ENCODE peak calls at places on chromosomes 4 and X, in ten cellular contexts. One of them, this sample, is unnamed.

GRCh38 chrX:120560405-120560841 is 339 bp downstream of the CUL4B start:
- DNase-seq in ovary: no peak
- DNase-seq in WTC11: peak; percentile 11
- DNase-seq in Peyer's patch: no peak
- DNase-seq in Kasumi-1: peak; percentile 34
- DNase-seq in Caco-2: peak; percentile 36
- DNase-seq in kidney tubule cell: peak; percentile 34
- DNase-seq in T-cell: peak; percentile 23
- DNase-seq in foreskin fibroblast: peak; percentile 57
- DNase-seq in activated naive CD8-positive, alpha-beta T cell treated with anti-CD3 and anti-CD28 coated beads, Interleukin-2, amount 50 U/mL, for 24 hours: peak; percentile 25
- DNase-seq in this sample: no peak

GRCh38 chr4:147479817-147480216 is 1.1 kb upstream of the EDNRA start:
- DNase-seq in ovary: peak; percentile 40
- DNase-seq in WTC11: no peak
- DNase-seq in Peyer's patch: no peak
- DNase-seq in Kasumi-1: peak; percentile 37
- DNase-seq in Caco-2: no peak
- DNase-seq in kidney tubule cell: no peak
- DNase-seq in T-cell: no peak
- DNase-seq in foreskin fibroblast: peak; percentile 65
- DNase-seq in activated naive CD8-positive, alpha-beta T cell treated with anti-CD3 and anti-CD28 coated beads, Interleukin-2, amount 50 U/mL, for 24 hours: no peak
- DNase-seq in this sample: peak; percentile 57

GRCh38 chrX:65093658-65094057 is 117.4 kb upstream of the ZC4H2 start:
- DNase-seq in ovary: no peak
- DNase-seq in WTC11: no peak
- DNase-seq in Peyer's patch: no peak
- DNase-seq in Kasumi-1: no peak
- DNase-seq in Caco-2: peak; percentile 53
- DNase-seq in kidney tubule cell: no peak
- DNase-seq in T-cell: no peak
- DNase-seq in foreskin fibroblast: no peak
- DNase-seq in activated naive CD8-positive, alpha-beta T cell treated with anti-CD3 and anti-CD28 coated beads, Interleukin-2, amount 50 U/mL, for 24 hours: no peak
- DNase-seq in this sample: no peak

GRCh38 chrX:70479197-70479969 is 34.7 kb downstream of the DLG3 start:
- DNase-seq in ovary: no peak
- DNase-seq in WTC11: no peak
- DNase-seq in Peyer's patch: no peak
- DNase-seq in Kasumi-1: no peak
- DNase-seq in Caco-2: no peak
- DNase-seq in kidney tubule cell: peak; percentile 77
- DNase-seq in T-cell: no peak
- DNase-seq in foreskin fibroblast: peak; percentile 72
- DNase-seq in activated naive CD8-positive, alpha-beta T cell treated with anti-CD3 and anti-CD28 coated beads, Interleukin-2, amount 50 U/mL, for 24 hours: no peak
- DNase-seq in this sample: no peak

GRCh38 chr4:19850909-19851308 is 400.8 kb upstream of the SLIT2 start:
- DNase-seq in ovary: no peak
- DNase-seq in WTC11: no peak
- DNase-seq in Peyer's patch: no peak
- DNase-seq in Kasumi-1: no peak
- DNase-seq in Caco-2: no peak
- DNase-seq in kidney tubule cell: peak; percentile 95
- DNase-seq in T-cell: no peak
- DNase-seq in foreskin fibroblast: peak; percentile 85
- DNase-seq in activated naive CD8-positive, alpha-beta T cell treated with anti-CD3 and anti-CD28 coated beads, Interleukin-2, amount 50 U/mL, for 24 hours: no peak
- DNase-seq in this sample: no peak

GRCh38 chrX:133419911-133420310 is 4.6 kb upstream of the GPC4 start:
- DNase-seq in ovary: no peak
- DNase-seq in WTC11: no peak
- DNase-seq in Peyer's patch: no peak
- DNase-seq in Kasumi-1: no peak
- DNase-seq in Caco-2: no peak
- DNase-seq in kidney tubule cell: no peak
- DNase-seq in T-cell: no peak
- DNase-seq in foreskin fibroblast: no peak
- DNase-seq in activated naive CD8-positive, alpha-beta T cell treated with anti-CD3 and anti-CD28 coated beads, Interleukin-2, amount 50 U/mL, for 24 hours: no peak
- DNase-seq in this sample: no peak

GRCh38 chr4:90582087-90582486 is 454.9 kb downstream of the CCSER1 start:
- DNase-seq in ovary: no peak
- DNase-seq in WTC11: no peak
- DNase-seq in Peyer's patch: no peak
- DNase-seq in Kasumi-1: no peak
- DNase-seq in Caco-2: no peak
- DNase-seq in kidney tubule cell: no peak
- DNase-seq in T-cell: no peak
- DNase-seq in foreskin fibroblast: no peak
- DNase-seq in activated naive CD8-positive, alpha-beta T cell treated with anti-CD3 and anti-CD28 coated beads, Interleukin-2, amount 50 U/mL, for 24 hours: no peak
- DNase-seq in this sample: no peak

GRCh38 chrX:37378399-37378798 is 29.2 kb downstream of the PRRG1 start:
- DNase-seq in ovary: no peak
- DNase-seq in WTC11: no peak
- DNase-seq in Peyer's patch: no peak
- DNase-seq in Kasumi-1: no peak
- DNase-seq in Caco-2: no peak
- DNase-seq in kidney tubule cell: peak; percentile 13
- DNase-seq in T-cell: no peak
- DNase-seq in foreskin fibroblast: peak; percentile 45
- DNase-seq in activated naive CD8-positive, alpha-beta T cell treated with anti-CD3 and anti-CD28 coated beads, Interleukin-2, amount 50 U/mL, for 24 hours: no peak
- DNase-seq in this sample: no peak

GRCh38 chrX:27966955-27967354 is 14.3 kb downstream of the DCAF8L1 start:
- DNase-seq in ovary: no peak
- DNase-seq in WTC11: no peak
- DNase-seq in Peyer's patch: no peak
- DNase-seq in Kasumi-1: no peak
- DNase-seq in Caco-2: no peak
- DNase-seq in kidney tubule cell: peak; percentile 26
- DNase-seq in T-cell: no peak
- DNase-seq in foreskin fibroblast: peak; percentile 11
- DNase-seq in activated naive CD8-positive, alpha-beta T cell treated with anti-CD3 and anti-CD28 coated beads, Interleukin-2, amount 50 U/mL, for 24 hours: no peak
- DNase-seq in this sample: no peak

GRCh38 chr4:114200026-114200425 is 220.6 kb upstream of the ARSJ start:
- DNase-seq in ovary: no peak
- DNase-seq in WTC11: no peak
- DNase-seq in Peyer's patch: no peak
- DNase-seq in Kasumi-1: no peak
- DNase-seq in Caco-2: no peak
- DNase-seq in kidney tubule cell: no peak
- DNase-seq in T-cell: no peak
- DNase-seq in foreskin fibroblast: no peak
- DNase-seq in activated naive CD8-positive, alpha-beta T cell treated with anti-CD3 and anti-CD28 coated beads, Interleukin-2, amount 50 U/mL, for 24 hours: no peak
- DNase-seq in this sample: no peak

GRCh38 chr4:6042293-6043063 is 24.2 kb upstream of the C4orf50 start:
- DNase-seq in ovary: no peak
- DNase-seq in WTC11: no peak
- DNase-seq in Peyer's patch: no peak
- DNase-seq in Kasumi-1: no peak
- DNase-seq in Caco-2: no peak
- DNase-seq in kidney tubule cell: no peak
- DNase-seq in T-cell: no peak
- DNase-seq in foreskin fibroblast: no peak
- DNase-seq in activated naive CD8-positive, alpha-beta T cell treated with anti-CD3 and anti-CD28 coated beads, Interleukin-2, amount 50 U/mL, for 24 hours: no peak
- DNase-seq in this sample: no peak

GRCh38 chr4:185283723-185284122 is 74.3 kb downstream of the SNX25 start:
- DNase-seq in ovary: no peak
- DNase-seq in WTC11: no peak
- DNase-seq in Peyer's patch: no peak
- DNase-seq in Kasumi-1: no peak
- DNase-seq in Caco-2: no peak
- DNase-seq in kidney tubule cell: no peak
- DNase-seq in T-cell: no peak
- DNase-seq in foreskin fibroblast: peak; percentile 64
- DNase-seq in activated naive CD8-positive, alpha-beta T cell treated with anti-CD3 and anti-CD28 coated beads, Interleukin-2, amount 50 U/mL, for 24 hours: no peak
- DNase-seq in this sample: no peak

GRCh38 chrX:6053126-6053625 is 175.5 kb downstream of the NLGN4X start:
- DNase-seq in ovary: no peak
- DNase-seq in WTC11: no peak
- DNase-seq in Peyer's patch: no peak
- DNase-seq in Kasumi-1: no peak
- DNase-seq in Caco-2: no peak
- DNase-seq in kidney tubule cell: no peak
- DNase-seq in T-cell: no peak
- DNase-seq in foreskin fibroblast: no peak
- DNase-seq in activated naive CD8-positive, alpha-beta T cell treated with anti-CD3 and anti-CD28 coated beads, Interleukin-2, amount 50 U/mL, for 24 hours: no peak
- DNase-seq in this sample: no peak

GRCh38 chr4:154329939-154330338 is 161.7 kb downstream of the DCHS2 start:
- DNase-seq in ovary: no peak
- DNase-seq in WTC11: no peak
- DNase-seq in Peyer's patch: no peak
- DNase-seq in Kasumi-1: no peak
- DNase-seq in Caco-2: no peak
- DNase-seq in kidney tubule cell: no peak
- DNase-seq in T-cell: no peak
- DNase-seq in foreskin fibroblast: peak; percentile 94
- DNase-seq in activated naive CD8-positive, alpha-beta T cell treated with anti-CD3 and anti-CD28 coated beads, Interleukin-2, amount 50 U/mL, for 24 hours: no peak
- DNase-seq in this sample: no peak

GRCh38 chr4:137531121-137531520 is 1.2 kb downstream of the PCDH18 start:
- DNase-seq in ovary: no peak
- DNase-seq in WTC11: no peak
- DNase-seq in Peyer's patch: no peak
- DNase-seq in Kasumi-1: no peak
- DNase-seq in Caco-2: no peak
- DNase-seq in kidney tubule cell: no peak
- DNase-seq in T-cell: no peak
- DNase-seq in foreskin fibroblast: peak; percentile 86
- DNase-seq in activated naive CD8-positive, alpha-beta T cell treated with anti-CD3 and anti-CD28 coated beads, Interleukin-2, amount 50 U/mL, for 24 hours: no peak
- DNase-seq in this sample: no peak

GRCh38 chr4:22129454-22130075 is 181.0 kb upstream of the KCNIP4 start:
- DNase-seq in ovary: no peak
- DNase-seq in WTC11: peak; percentile 66
- DNase-seq in Peyer's patch: no peak
- DNase-seq in Kasumi-1: peak; percentile 57
- DNase-seq in Caco-2: peak; percentile 33
- DNase-seq in kidney tubule cell: peak; percentile 52
- DNase-seq in T-cell: no peak
- DNase-seq in foreskin fibroblast: peak; percentile 51
- DNase-seq in activated naive CD8-positive, alpha-beta T cell treated with anti-CD3 and anti-CD28 coated beads, Interleukin-2, amount 50 U/mL, for 24 hours: peak; percentile 4
- DNase-seq in this sample: no peak

GRCh38 chrX:110108381-110108796 is 105.5 kb downstream of the TMEM164 start:
- DNase-seq in ovary: no peak
- DNase-seq in WTC11: no peak
- DNase-seq in Peyer's patch: no peak
- DNase-seq in Kasumi-1: peak; percentile 68
- DNase-seq in Caco-2: no peak
- DNase-seq in kidney tubule cell: no peak
- DNase-seq in T-cell: no peak
- DNase-seq in foreskin fibroblast: peak; percentile 63
- DNase-seq in activated naive CD8-positive, alpha-beta T cell treated with anti-CD3 and anti-CD28 coated beads, Interleukin-2, amount 50 U/mL, for 24 hours: no peak
- DNase-seq in this sample: no peak

GRCh38 chr4:19298998-19299397 is 952.7 kb upstream of the SLIT2 start:
- DNase-seq in ovary: no peak
- DNase-seq in WTC11: no peak
- DNase-seq in Peyer's patch: no peak
- DNase-seq in Kasumi-1: no peak
- DNase-seq in Caco-2: no peak
- DNase-seq in kidney tubule cell: no peak
- DNase-seq in T-cell: no peak
- DNase-seq in foreskin fibroblast: peak; percentile 71
- DNase-seq in activated naive CD8-positive, alpha-beta T cell treated with anti-CD3 and anti-CD28 coated beads, Interleukin-2, amount 50 U/mL, for 24 hours: no peak
- DNase-seq in this sample: no peak

GRCh38 chr4:31007858-31008257 is 287.7 kb downstream of the PCDH7 start:
- DNase-seq in ovary: no peak
- DNase-seq in WTC11: no peak
- DNase-seq in Peyer's patch: no peak
- DNase-seq in Kasumi-1: no peak
- DNase-seq in Caco-2: no peak
- DNase-seq in kidney tubule cell: no peak
- DNase-seq in T-cell: no peak
- DNase-seq in foreskin fibroblast: no peak
- DNase-seq in activated naive CD8-positive, alpha-beta T cell treated with anti-CD3 and anti-CD28 coated beads, Interleukin-2, amount 50 U/mL, for 24 hours: no peak
- DNase-seq in this sample: no peak

GRCh38 chr4:152106113-152106763 is 345.4 kb upstream of the GATB start:
- DNase-seq in ovary: peak; percentile 65
- DNase-seq in WTC11: no peak
- DNase-seq in Peyer's patch: no peak
- DNase-seq in Kasumi-1: peak; percentile 46
- DNase-seq in Caco-2: peak; percentile 51
- DNase-seq in kidney tubule cell: peak; percentile 98
- DNase-seq in T-cell: no peak
- DNase-seq in foreskin fibroblast: peak; percentile 94
- DNase-seq in activated naive CD8-positive, alpha-beta T cell treated with anti-CD3 and anti-CD28 coated beads, Interleukin-2, amount 50 U/mL, for 24 hours: no peak
- DNase-seq in this sample: peak; percentile 74